ENCODE peak calls at places on chromosomes 6 and 20, in six cellular contexts. W is prostate gland, L is K562, Q is stomach, G is transverse colon, T is HCT116. P is an unnamed sample. For H3K4me1, the result is how much of the 10 kb centered on the place peaks cover.

GRCh38 chr6:37630281-37630799 is 67.3 kb downstream of the MDGA1 start:
- DNase-seq in W (no peak), L (no peak), Q (peak), G (no peak), T (peak), P (peak)

GRCh38 chr6:37115236-37115894 is 54.6 kb upstream of the PIM1 start:
- DNase-seq in W (no peak), L (no peak), Q (no peak), G (no peak), T (no peak), P (no peak)

GRCh38 chr20:22579711-22580697 is 4.4 kb downstream of the FOXA2 start:
- DNase-seq in W (no peak), L (no peak), Q (peak), G (no peak), T (no peak), P (no peak)

GRCh38 chr20:53045941-53046340 is 73.8 kb downstream of the TSHZ2 start:
- DNase-seq in W (no peak), L (no peak), Q (no peak), G (no peak), T (no peak), P (no peak)

GRCh38 chr6:34834789-34835518 is 43.1 kb downstream of the BLTP3A start:
- DNase-seq in W (no peak), L (no peak), Q (no peak), G (no peak), T (no peak), P (no peak)

GRCh38 chr20:63978319-63979220 is 872 bp downstream of the SAMD10 start:
- DNase-seq in W (peak), L (peak), Q (peak), G (peak), T (no peak), P (peak)

GRCh38 chr20:40654876-40655275 is 34.2 kb downstream of the MAFB start:
- DNase-seq in W (peak), L (no peak), Q (no peak), G (no peak), T (no peak), P (no peak)

GRCh38 chr6:43223175-43223574 is 6.1 kb downstream of the DNPH1 start:
- DNase-seq in W (no peak), L (no peak), Q (no peak), G (no peak), T (no peak), P (no peak)

GRCh38 chr6:138815797-138816528 is 20.1 kb downstream of the ECT2L start:
- DNase-seq in W (peak), L (peak), Q (no peak), G (no peak), T (peak), P (no peak)

GRCh38 chr6:167760979-167761793 is 65.5 kb upstream of the AFDN start:
- DNase-seq in W (peak), L (no peak), Q (peak), G (no peak), T (no peak), P (peak)

GRCh38 chr20:54200487-54201267 is 7.2 kb upstream of the PFDN4 start:
- DNase-seq in W (peak), L (no peak), Q (no peak), G (peak), T (no peak), P (no peak)

GRCh38 chr6:146753306-146753705 is 154.5 kb downstream of the ADGB start:
- DNase-seq in W (no peak), L (no peak), Q (no peak), G (no peak), T (no peak), P (no peak)

GRCh38 chr6:164195605-164196004 is 781.1 kb downstream of the QKI start:
- DNase-seq in W (no peak), L (no peak), Q (no peak), G (no peak), T (no peak), P (no peak)

GRCh38 chr6:83976871-83977270 is 56.7 kb upstream of the MRAP2 start:
- DNase-seq in W (no peak), L (peak), Q (peak), G (no peak), T (no peak), P (no peak)

GRCh38 chr6:25899123-25899522 is 25.1 kb upstream of the SLC17A3 start:
- DNase-seq in W (no peak), L (no peak), Q (no peak), G (no peak), T (no peak), P (no peak)

GRCh38 chr20:61869750-61870507 is 195.8 kb downstream of the TAF4 start:
- DNase-seq in W (no peak), L (no peak), Q (no peak), G (no peak), T (no peak), P (no peak)

GRCh38 chr6:45608252-45608911 is 230.6 kb upstream of the SUPT3H start:
- DNase-seq in W (no peak), L (no peak), Q (no peak), G (no peak), T (no peak), P (no peak)

GRCh38 chr20:21767739-21768223 is 62.3 kb downstream of the PAX1 start:
- DNase-seq in W (no peak), L (peak), Q (no peak), G (no peak), T (no peak), P (peak)

GRCh38 chr20:53129557-53129956 is 157.4 kb downstream of the TSHZ2 start:
- DNase-seq in W (no peak), L (no peak), Q (no peak), G (no peak), T (no peak), P (no peak)

GRCh38 chr6:8627085-8627861 is 191.9 kb upstream of the SLC35B3 start:
- DNase-seq in W (peak), L (no peak), Q (no peak), G (no peak), T (peak), P (no peak)

DNA sequence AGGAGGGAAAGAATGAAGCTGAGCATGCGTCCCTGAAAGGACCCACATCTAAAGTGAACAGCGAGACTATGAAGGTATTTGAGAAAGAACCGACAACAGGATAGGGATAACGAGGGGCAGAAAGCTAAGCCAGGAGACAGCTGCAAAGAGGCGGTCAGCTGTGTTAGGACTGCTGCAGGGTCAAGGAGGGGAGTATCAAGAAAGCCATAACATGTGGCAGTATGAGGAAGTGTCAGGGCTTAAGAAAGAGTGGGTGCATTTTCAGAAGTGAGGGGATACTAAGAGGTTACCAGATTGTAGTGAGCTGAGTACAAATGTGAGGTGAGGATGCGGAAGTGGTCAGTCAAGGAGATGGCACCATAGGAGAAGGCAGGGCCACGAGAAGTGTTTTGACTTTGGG is 21.2 kb downstream of the MYLIP start:
- DNase-seq in W (no peak), L (no peak), Q (no peak), G (no peak), T (no peak), P (no peak)
- TF ChIP-seq POLR2A in W (no peak), L (peak), Q (no peak), G (no peak), T (no peak), P (no peak)

GRCh38 chr20:38110525-38111178 is 54.4 kb downstream of the TGM2 start:
- DNase-seq in W (no peak), L (no peak), Q (no peak), G (no peak), T (no peak), P (no peak)
- H3K4me1 ChIP-seq in W (under half), L (under half), Q (under half), G (under half), T (under half), P (under half)

GRCh38 chr20:46293084-46293483 is 15.2 kb downstream of the CDH22 start:
- DNase-seq in W (no peak), L (peak), Q (no peak), G (no peak), T (no peak), P (no peak)
- TF ChIP-seq POLR2AphosphoS5 in W (no peak), L (no peak), Q (no peak), G (no peak), T (no peak), P (no peak)

DNA sequence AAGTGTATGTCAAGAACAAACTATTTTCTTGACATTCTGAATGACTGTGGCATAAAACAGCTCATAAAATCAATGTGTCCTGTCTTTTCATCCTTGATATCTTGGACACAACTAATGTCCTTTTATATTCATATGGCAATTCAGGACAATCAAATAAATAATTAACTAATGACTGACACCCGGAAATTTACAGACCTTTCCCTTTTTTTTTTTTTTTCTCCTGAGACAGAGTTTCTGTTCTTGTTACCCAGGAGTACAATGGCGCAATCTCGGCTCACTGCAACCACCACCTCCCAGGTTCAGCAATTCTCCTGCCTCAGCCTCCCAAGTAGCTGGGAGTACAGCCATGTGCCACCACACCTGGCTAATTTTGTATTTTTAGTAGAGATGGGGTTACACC is 107.1 kb upstream of the LGSN start:
- DNase-seq in W (no peak), L (no peak), Q (no peak), G (no peak), T (no peak), P (no peak)
- TF ChIP-seq POLR2A in W (no peak), L (no peak), Q (no peak), G (no peak), T (no peak), P (no peak)

DNA sequence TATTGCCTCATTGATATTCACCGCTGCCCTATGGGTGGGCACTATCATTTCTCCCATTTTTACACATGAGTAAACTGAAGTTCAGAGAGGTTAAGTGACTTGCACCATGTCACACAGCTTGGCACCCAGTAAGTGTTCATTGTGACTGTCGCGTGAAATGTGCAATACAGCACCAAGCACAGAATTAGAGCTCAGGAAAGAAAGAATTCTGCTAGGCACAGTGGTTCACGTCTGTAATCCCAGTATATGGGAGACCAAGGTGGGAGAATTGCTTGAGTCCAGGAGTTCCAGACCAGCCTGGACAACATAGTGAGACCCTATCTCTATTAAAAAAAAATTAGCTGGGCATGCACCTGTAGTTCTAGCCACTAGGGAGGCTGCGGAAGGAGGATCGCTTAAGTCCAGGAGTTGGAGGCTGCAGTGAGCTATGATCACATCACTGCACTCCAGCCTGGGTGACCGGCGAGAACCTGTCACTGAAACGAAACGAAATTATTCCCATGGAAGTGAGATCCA is 626 bp downstream of the SLC13A3 start:
- DNase-seq in W (no peak), L (no peak), Q (no peak), G (no peak), T (no peak), P (no peak)
- H3K4me1 ChIP-seq in W (under half), L (under half), Q (under half), G (under half), T (under half), P (under half)

GRCh38 chr6:11459002-11459658 is 78.4 kb upstream of the TMEM170B start:
- DNase-seq in W (no peak), L (no peak), Q (no peak), G (no peak), T (no peak), P (no peak)
- TF ChIP-seq POLR2AphosphoS5 in W (no peak), L (no peak), Q (no peak), G (no peak), T (no peak), P (no peak)

DNA sequence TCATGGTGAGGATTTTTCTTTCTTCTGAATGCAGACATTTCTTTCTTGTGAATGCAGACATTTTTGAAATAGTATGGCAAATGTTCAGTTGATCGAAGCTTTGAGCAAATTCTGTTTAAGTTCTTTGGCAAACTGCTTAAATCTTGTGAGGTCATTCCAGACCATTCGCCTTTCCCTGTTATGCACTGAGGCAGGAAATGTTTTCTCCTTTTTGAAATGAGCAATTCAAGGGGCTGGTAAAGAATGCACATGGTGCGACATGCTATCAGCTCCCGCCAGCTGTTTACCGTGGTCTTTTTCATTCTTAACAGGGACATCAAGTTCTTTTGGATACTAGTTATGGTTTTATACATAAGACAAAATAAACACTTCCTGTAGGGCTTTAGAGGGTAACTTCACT is 112.0 kb upstream of the CCN2 start:
- DNase-seq in W (no peak), L (no peak), Q (no peak), G (no peak), T (no peak), P (no peak)
- TF ChIP-seq POLR2A in W (no peak), L (no peak), Q (no peak), G (no peak), T (no peak), P (no peak)

GRCh38 chr6:14787677-14788076 is 458.2 kb upstream of the JARID2 start:
- DNase-seq in W (no peak), L (no peak), Q (no peak), G (no peak), T (no peak), P (no peak)

GRCh38 chr6:14787274-14787673 is 458.6 kb upstream of the JARID2 start:
- DNase-seq in W (no peak), L (no peak), Q (no peak), G (no peak), T (no peak), P (no peak)

GRCh38 chr6:14792118-14792955 is 453.5 kb upstream of the JARID2 start:
- DNase-seq in W (no peak), L (no peak), Q (no peak), G (no peak), T (no peak), P (no peak)

GRCh38 chr6:14795451-14795850 is 450.4 kb upstream of the JARID2 start:
- DNase-seq in W (no peak), L (no peak), Q (no peak), G (no peak), T (no peak), P (no peak)

DNA sequence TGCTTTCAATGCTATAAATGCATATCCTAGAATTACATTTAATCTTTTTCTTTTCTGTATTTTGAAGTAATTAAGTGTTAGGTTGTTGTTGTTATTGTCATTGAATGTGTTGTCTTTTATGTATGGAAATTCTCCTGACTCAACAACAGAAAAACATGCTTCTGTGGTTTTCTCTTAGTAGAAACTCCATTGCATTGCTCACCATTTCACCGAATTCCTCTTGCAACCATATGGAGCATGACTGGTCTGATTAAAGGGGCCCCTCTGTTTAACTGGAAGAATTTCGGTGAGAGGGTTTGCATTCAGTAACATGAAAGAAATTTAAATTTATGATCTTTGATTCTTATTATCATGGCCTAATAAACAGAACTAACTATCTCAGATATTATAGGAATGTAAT is 454.3 kb upstream of the JARID2 start:
- DNase-seq in W (no peak), L (no peak), Q (no peak), G (no peak), T (no peak), P (no peak)
- H3K4me1 ChIP-seq in W (under half), L (under half), Q (under half), G (under half), T (under half), P (under half)

GRCh38 chr20:32456869-32457421 is 98.8 kb downstream of the ASXL1 start:
- DNase-seq in W (no peak), L (no peak), Q (peak), G (no peak), T (no peak), P (peak)
- TF ChIP-seq POLR2AphosphoS5 in W (no peak), L (no peak), Q (no peak), G (no peak), T (no peak), P (no peak)

P was measured in upper lobe of left lung.